ENCODE peak calls at places on chromosomes 1 and 21, in six cellular contexts. One of them, this sample, is unnamed.

GRCh38 chr1:43185021-43185420 is 12.9 kb downstream of the CFAP57 start:
- DNase-seq in A549: no peak
- DNase-seq in endothelial cell of umbilical vein: no peak
- DNase-seq in K562: no peak
- DNase-seq in HepG2: no peak
- DNase-seq in GM12878: no peak
- DNase-seq in this sample: no peak

GRCh38 chr1:59738591-59739015 is 76.1 kb upstream of the HOOK1 start:
- DNase-seq in A549: no peak
- DNase-seq in endothelial cell of umbilical vein: peak; percentile 12
- DNase-seq in K562: no peak
- DNase-seq in HepG2: peak; percentile 53
- DNase-seq in GM12878: no peak
- DNase-seq in this sample: no peak

GRCh38 chr1:240582953-240583352 is 29.0 kb downstream of the GREM2 start:
- DNase-seq in A549: no peak
- DNase-seq in endothelial cell of umbilical vein: no peak
- DNase-seq in K562: no peak
- DNase-seq in HepG2: no peak
- DNase-seq in GM12878: no peak
- DNase-seq in this sample: no peak

GRCh38 chr1:155321577-155322497 is 1.1 kb downstream of the RUSC1 start:
- DNase-seq in A549: no peak
- DNase-seq in endothelial cell of umbilical vein: peak; percentile 23
- DNase-seq in K562: no peak
- DNase-seq in HepG2: no peak
- DNase-seq in GM12878: no peak
- DNase-seq in this sample: no peak

GRCh38 chr21:29178936-29179335 is 48.5 kb downstream of the MAP3K7CL start:
- DNase-seq in A549: no peak
- DNase-seq in endothelial cell of umbilical vein: no peak
- DNase-seq in K562: no peak
- DNase-seq in HepG2: no peak
- DNase-seq in GM12878: no peak
- DNase-seq in this sample: no peak

GRCh38 chr1:92029241-92029922 is 403 bp upstream of the EPHX4 start:
- DNase-seq in A549: no peak
- DNase-seq in endothelial cell of umbilical vein: peak; percentile 3
- DNase-seq in K562: no peak
- DNase-seq in HepG2: no peak
- DNase-seq in GM12878: no peak
- DNase-seq in this sample: no peak

GRCh38 chr1:149936992-149937705 is 470 bp upstream of the MTMR11 start:
- DNase-seq in A549: peak; percentile 83
- DNase-seq in endothelial cell of umbilical vein: peak; percentile 36
- DNase-seq in K562: no peak
- DNase-seq in HepG2: peak; percentile 41
- DNase-seq in GM12878: no peak
- DNase-seq in this sample: no peak

GRCh38 chr1:2208309-2209239 is 14.0 kb upstream of the FAAP20 start:
- DNase-seq in A549: peak; percentile 74
- DNase-seq in endothelial cell of umbilical vein: peak; percentile 76
- DNase-seq in K562: no peak
- DNase-seq in HepG2: peak; percentile 93
- DNase-seq in GM12878: no peak
- DNase-seq in this sample: no peak

GRCh38 chr1:112548540-112548939 is 39.8 kb downstream of the WNT2B start:
- DNase-seq in A549: no peak
- DNase-seq in endothelial cell of umbilical vein: no peak
- DNase-seq in K562: no peak
- DNase-seq in HepG2: no peak
- DNase-seq in GM12878: no peak
- DNase-seq in this sample: no peak

GRCh38 chr1:111907321-111907720 is 82.1 kb downstream of the KCND3 start:
- DNase-seq in A549: no peak
- DNase-seq in endothelial cell of umbilical vein: no peak
- DNase-seq in K562: no peak
- DNase-seq in HepG2: no peak
- DNase-seq in GM12878: no peak
- DNase-seq in this sample: no peak

GRCh38 chr1:10901091-10901893 is 104.8 kb upstream of the CASZ1 start:
- DNase-seq in A549: no peak
- DNase-seq in endothelial cell of umbilical vein: no peak
- DNase-seq in K562: no peak
- DNase-seq in HepG2: no peak
- DNase-seq in GM12878: no peak
- DNase-seq in this sample: no peak

GRCh38 chr1:161171696-161172095 is 5.5 kb downstream of the PPOX start:
- DNase-seq in A549: no peak
- DNase-seq in endothelial cell of umbilical vein: no peak
- DNase-seq in K562: no peak
- DNase-seq in HepG2: no peak
- DNase-seq in GM12878: no peak
- DNase-seq in this sample: no peak

GRCh38 chr1:119648620-119649004 is 546 bp upstream of the ZNF697 start:
- DNase-seq in A549: no peak
- DNase-seq in endothelial cell of umbilical vein: no peak
- DNase-seq in K562: peak; percentile 21
- DNase-seq in HepG2: no peak
- DNase-seq in GM12878: no peak
- DNase-seq in this sample: no peak

GRCh38 chr1:154584267-154584994 is 16.9 kb downstream of the CHRNB2 start:
- DNase-seq in A549: no peak
- DNase-seq in endothelial cell of umbilical vein: peak; percentile 68
- DNase-seq in K562: no peak
- DNase-seq in HepG2: no peak
- DNase-seq in GM12878: no peak
- DNase-seq in this sample: no peak

GRCh38 chr1:228960705-228961104 is 225.4 kb downstream of the RHOU start:
- DNase-seq in A549: no peak
- DNase-seq in endothelial cell of umbilical vein: no peak
- DNase-seq in K562: no peak
- DNase-seq in HepG2: no peak
- DNase-seq in GM12878: no peak
- DNase-seq in this sample: no peak

GRCh38 chr1:233547726-233548125 is 66.2 kb upstream of the KCNK1 start:
- DNase-seq in A549: no peak
- DNase-seq in endothelial cell of umbilical vein: no peak
- DNase-seq in K562: no peak
- DNase-seq in HepG2: no peak
- DNase-seq in GM12878: no peak
- DNase-seq in this sample: no peak

GRCh38 chr1:233544304-233544703 is 69.6 kb upstream of the KCNK1 start:
- DNase-seq in A549: no peak
- DNase-seq in endothelial cell of umbilical vein: no peak
- DNase-seq in K562: no peak
- DNase-seq in HepG2: no peak
- DNase-seq in GM12878: no peak
- DNase-seq in this sample: no peak

GRCh38 chr1:233540788-233541187 is 73.1 kb upstream of the KCNK1 start:
- DNase-seq in A549: no peak
- DNase-seq in endothelial cell of umbilical vein: no peak
- DNase-seq in K562: no peak
- DNase-seq in HepG2: no peak
- DNase-seq in GM12878: no peak
- DNase-seq in this sample: no peak

GRCh38 chr1:233549404-233549803 is 64.5 kb upstream of the KCNK1 start:
- DNase-seq in A549: no peak
- DNase-seq in endothelial cell of umbilical vein: no peak
- DNase-seq in K562: no peak
- DNase-seq in HepG2: no peak
- DNase-seq in GM12878: no peak
- DNase-seq in this sample: no peak

GRCh38 chr1:233543338-233544255 is 70.3 kb upstream of the KCNK1 start:
- DNase-seq in A549: peak; percentile 88
- DNase-seq in endothelial cell of umbilical vein: no peak
- DNase-seq in K562: peak; percentile 52
- DNase-seq in HepG2: peak; percentile 2
- DNase-seq in GM12878: no peak
- DNase-seq in this sample: peak; percentile 2
- TF ChIP-seq MYC in A549: no peak
- TF ChIP-seq MYC in endothelial cell of umbilical vein: no peak
- TF ChIP-seq MYC in K562: no peak
- TF ChIP-seq MYC in HepG2: no peak
- TF ChIP-seq MYC in GM12878: no peak
- TF ChIP-seq MYC in this sample: no peak

GRCh38 chr21:23578027-23578426 is 2029.3 kb downstream of the MRPL39 start:
- DNase-seq in A549: no peak
- DNase-seq in endothelial cell of umbilical vein: no peak
- DNase-seq in K562: no peak
- DNase-seq in HepG2: no peak
- DNase-seq in GM12878: no peak
- DNase-seq in this sample: no peak
- TF ChIP-seq MAX in A549: no peak
- TF ChIP-seq MAX in endothelial cell of umbilical vein: no peak
- TF ChIP-seq MAX in K562: no peak
- TF ChIP-seq MAX in HepG2: no peak
- TF ChIP-seq MAX in GM12878: no peak
- TF ChIP-seq MAX in this sample: no peak

GRCh38 chr1:211370669-211371068 is 44.0 kb downstream of the TRAF5 start:
- DNase-seq in A549: no peak
- DNase-seq in endothelial cell of umbilical vein: no peak
- DNase-seq in K562: no peak
- DNase-seq in HepG2: no peak
- DNase-seq in GM12878: no peak
- DNase-seq in this sample: no peak
- TF ChIP-seq MYC in A549: no peak
- TF ChIP-seq MYC in endothelial cell of umbilical vein: no peak
- TF ChIP-seq MYC in K562: no peak
- TF ChIP-seq MYC in HepG2: no peak
- TF ChIP-seq MYC in GM12878: no peak
- TF ChIP-seq MYC in this sample: no peak

DNA sequence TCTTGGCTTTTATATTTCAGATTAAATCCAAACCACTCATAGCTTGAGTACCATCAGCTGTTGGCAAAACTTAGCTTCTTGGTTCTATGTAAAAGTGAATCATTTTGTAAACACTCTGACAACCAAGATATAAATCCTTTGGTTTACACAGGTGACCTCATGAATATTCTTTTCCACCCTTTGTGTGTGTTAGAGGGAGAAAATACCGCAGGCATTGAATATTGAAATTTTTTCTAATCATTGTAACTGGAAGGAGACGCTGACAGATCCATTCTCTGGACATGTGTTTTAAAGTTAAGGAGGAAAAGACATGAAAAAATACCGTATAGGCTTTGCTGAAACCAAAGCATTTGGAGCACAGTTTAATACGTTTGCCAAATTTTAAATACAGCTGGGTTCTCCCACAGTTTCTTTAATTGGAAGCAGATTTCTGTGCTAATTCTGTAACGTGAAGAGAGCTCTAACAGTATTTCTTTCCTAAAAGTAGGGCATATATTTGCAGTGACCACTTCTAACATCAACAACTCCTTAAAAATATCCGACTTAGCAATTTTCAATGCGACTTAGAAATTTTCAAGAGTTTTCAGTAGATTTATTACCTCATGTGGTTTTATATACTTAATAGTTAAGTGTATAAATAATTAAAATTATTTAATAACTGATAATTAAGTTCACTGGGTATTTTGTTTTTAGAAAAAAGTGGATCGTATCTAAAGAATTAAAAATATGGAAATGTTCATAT is 388.2 kb downstream of the USP25 start:
- DNase-seq in A549: no peak
- DNase-seq in endothelial cell of umbilical vein: peak; percentile 93
- DNase-seq in K562: no peak
- DNase-seq in HepG2: no peak
- DNase-seq in GM12878: no peak
- DNase-seq in this sample: no peak
- TF ChIP-seq MAX in A549: no peak
- TF ChIP-seq MAX in endothelial cell of umbilical vein: no peak
- TF ChIP-seq MAX in K562: no peak
- TF ChIP-seq MAX in HepG2: no peak
- TF ChIP-seq MAX in GM12878: no peak
- TF ChIP-seq MAX in this sample: no peak

GRCh38 chr21:44510508-44511218 is 29.3 kb downstream of the KRTAP10-1 start:
- DNase-seq in A549: peak; percentile 20
- DNase-seq in endothelial cell of umbilical vein: peak; percentile 33
- DNase-seq in K562: peak; percentile 90
- DNase-seq in HepG2: peak; percentile 57
- DNase-seq in GM12878: no peak
- DNase-seq in this sample: peak; percentile 68

GRCh38 chr21:44512496-44513388 is 27.3 kb downstream of the KRTAP10-1 start:
- DNase-seq in A549: no peak
- DNase-seq in endothelial cell of umbilical vein: no peak
- DNase-seq in K562: no peak
- DNase-seq in HepG2: no peak
- DNase-seq in GM12878: no peak
- DNase-seq in this sample: no peak

GRCh38 chr21:44510109-44510507 is 29.9 kb downstream of the KRTAP10-1 start:
- DNase-seq in A549: no peak
- DNase-seq in endothelial cell of umbilical vein: no peak
- DNase-seq in K562: no peak
- DNase-seq in HepG2: no peak
- DNase-seq in GM12878: no peak
- DNase-seq in this sample: no peak

GRCh38 chr21:44511938-44512275 is 28.1 kb downstream of the KRTAP10-1 start:
- DNase-seq in A549: no peak
- DNase-seq in endothelial cell of umbilical vein: no peak
- DNase-seq in K562: no peak
- DNase-seq in HepG2: no peak
- DNase-seq in GM12878: no peak
- DNase-seq in this sample: no peak

DNA sequence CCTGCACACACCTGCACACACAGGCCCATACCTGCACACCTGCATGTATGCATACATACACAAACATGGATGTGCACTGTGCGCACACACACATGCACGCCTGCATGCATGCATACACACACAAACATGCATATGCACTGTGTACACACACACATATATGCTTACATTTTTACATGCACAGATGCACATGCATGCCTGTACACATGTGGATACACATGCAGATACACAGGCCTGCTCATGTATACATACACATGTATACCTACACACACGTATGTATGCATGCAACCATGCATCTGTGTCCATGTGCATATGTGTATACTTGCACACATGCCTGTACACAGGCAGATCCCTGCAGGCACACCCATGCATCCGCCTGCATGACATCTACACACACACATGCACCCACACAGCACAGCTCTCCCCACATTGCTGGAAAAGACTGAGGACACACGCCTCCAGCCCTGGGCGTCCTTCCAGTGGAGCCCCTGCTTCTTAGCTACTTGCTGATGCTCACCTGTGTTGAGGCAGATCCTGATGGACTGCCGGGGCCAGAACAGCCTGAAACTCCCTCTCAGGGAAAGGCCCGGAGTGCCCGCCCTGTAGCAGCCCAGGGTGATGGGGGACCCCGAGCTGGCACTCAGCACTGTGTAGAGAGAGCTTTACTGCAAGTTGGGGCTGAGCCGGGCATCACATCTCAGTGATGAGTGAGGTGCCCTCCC is 28.6 kb downstream of the KRTAP10-1 start:
- DNase-seq in A549: no peak
- DNase-seq in endothelial cell of umbilical vein: no peak
- DNase-seq in K562: no peak
- DNase-seq in HepG2: no peak
- DNase-seq in GM12878: no peak
- DNase-seq in this sample: no peak
- TF ChIP-seq MYC in A549: no peak
- TF ChIP-seq MYC in endothelial cell of umbilical vein: no peak
- TF ChIP-seq MYC in K562: no peak
- TF ChIP-seq MYC in HepG2: no peak
- TF ChIP-seq MYC in GM12878: no peak
- TF ChIP-seq MYC in this sample: no peak